ENCODE peak calls at places on chromosomes 2 and 18, in ten cellular contexts. C is NCI-H1105; R is HepG2; F is aorta; X is stimulated activated CD4-positive, alpha-beta T cell treated with anti-CD3 and anti-CD28 coated beads, Interleukin-2, amount 100 ng/mL, for 48 hours; U is C1 segment of cervical spinal cord; S is fibroblast of gingiva; W is CD4-positive, CD25-positive, alpha-beta regulatory T cell; O is NB4; D is naive B cell. J is an unnamed sample.
A peak's percentile ranks its signal among the peaks of the same experiment; 100 is the strongest.

GRCh38 chr2:69095246-69095645 is 82.3 kb downstream of the ANTXR1 start:
- DNase-seq in O (no peak), W (no peak), S (peak; percentile 62), D (no peak), U (no peak), C (no peak), R (no peak), F (no peak), X (no peak), J (no peak)

GRCh38 chr18:3748081-3748480 is 298.1 kb downstream of the TGIF1 start:
- DNase-seq in C (no peak), D (no peak), O (peak; percentile 6), X (no peak), F (no peak), R (no peak), U (no peak), W (no peak), S (no peak), J (no peak)

GRCh38 chr2:209331291-209331844 is 92.5 kb upstream of the MAP2 start:
- DNase-seq in C (peak; percentile 45), S (peak; percentile 34), X (no peak), F (no peak), R (peak; percentile 49), D (no peak), O (peak; percentile 60), W (no peak), U (no peak), J (no peak)

GRCh38 chr2:70643715-70644114 is 90.1 kb upstream of the TGFA start:
- DNase-seq in R (peak; percentile 27), D (no peak), U (no peak), S (no peak), C (no peak), X (peak; percentile 30), F (no peak), O (peak; percentile 71), W (no peak), J (no peak)

GRCh38 chr18:7000484-7001096 is 117.0 kb downstream of the LAMA1 start:
- DNase-seq in X (no peak), W (no peak), C (no peak), R (peak; percentile 21), O (peak; percentile 24), D (no peak), F (no peak), S (peak; percentile 45), U (no peak), J (no peak)

GRCh38 chr2:47916437-47916836 is 10.1 kb upstream of the FBXO11 start:
- DNase-seq in O (no peak), W (no peak), D (no peak), C (no peak), R (no peak), U (no peak), F (no peak), S (no peak), X (no peak), J (no peak)

GRCh38 chr2:216001201-216001600 is 12.2 kb downstream of the MREG start:
- DNase-seq in X (no peak), W (no peak), U (no peak), D (no peak), C (no peak), S (no peak), O (no peak), R (no peak), F (no peak), J (peak; percentile 49)

GRCh38 chr2:195151711-195152110 is 505.3 kb upstream of the SLC39A10 start:
- DNase-seq in W (no peak), O (no peak), D (no peak), C (no peak), R (no peak), X (no peak), U (no peak), S (no peak), F (no peak), J (no peak)

GRCh38 chr2:102142829-102143449 is 393 bp downstream of the IL1R1 start:
- DNase-seq in O (peak; percentile 61), D (no peak), S (peak; percentile 60), W (no peak), X (no peak), U (no peak), R (peak; percentile 39), C (no peak), F (no peak), J (no peak)

GRCh38 chr2:120624056-120624737 is 111.5 kb upstream of the GLI2 start:
- DNase-seq in O (no peak), W (no peak), D (no peak), C (no peak), F (no peak), S (no peak), X (no peak), R (no peak), U (no peak), J (no peak)